ENCODE peak calls at places on chromosomes 7 and 10, in four cellular contexts. N, U, V and J are unnamed samples.

GRCh38 chr7:140260338-140260737 is 83.6 kb upstream of the KDM7A start:
- DNase-seq in N (no peak), U (no peak), V (no peak), J (no peak)

GRCh38 chr10:43888551-43888950 is 239.9 kb upstream of the ZNF32 start:
- DNase-seq in N (no peak), U (no peak), V (no peak), J (no peak)

GRCh38 chr7:29113384-29114102 is 32.8 kb downstream of the CPVL start:
- DNase-seq in N (no peak), U (peak; percentile 39), V (no peak), J (no peak)

GRCh38 chr7:151517601-151518104 is 2.0 kb downstream of the RHEB start:
- DNase-seq in N (no peak), U (no peak), V (no peak), J (no peak)

GRCh38 chr7:4633012-4633411 is 49.1 kb upstream of the FOXK1 start:
- DNase-seq in N (peak; percentile 12), U (no peak), V (no peak), J (no peak)

GRCh38 chr7:8197994-8198698 is 63.8 kb downstream of the ICA1 start:
- DNase-seq in N (no peak), U (no peak), V (no peak), J (no peak)

GRCh38 chr10:47031251-47031952 is 120.2 kb downstream of the PTPN20 start:
- DNase-seq in N (no peak), U (no peak), V (no peak), J (no peak)

GRCh38 chr7:1169409-1170368 is 9.7 kb upstream of the ZFAND2A start:
- DNase-seq in N (peak; percentile 86), U (peak; percentile 47), V (peak; percentile 84), J (peak; percentile 46)

DNA sequence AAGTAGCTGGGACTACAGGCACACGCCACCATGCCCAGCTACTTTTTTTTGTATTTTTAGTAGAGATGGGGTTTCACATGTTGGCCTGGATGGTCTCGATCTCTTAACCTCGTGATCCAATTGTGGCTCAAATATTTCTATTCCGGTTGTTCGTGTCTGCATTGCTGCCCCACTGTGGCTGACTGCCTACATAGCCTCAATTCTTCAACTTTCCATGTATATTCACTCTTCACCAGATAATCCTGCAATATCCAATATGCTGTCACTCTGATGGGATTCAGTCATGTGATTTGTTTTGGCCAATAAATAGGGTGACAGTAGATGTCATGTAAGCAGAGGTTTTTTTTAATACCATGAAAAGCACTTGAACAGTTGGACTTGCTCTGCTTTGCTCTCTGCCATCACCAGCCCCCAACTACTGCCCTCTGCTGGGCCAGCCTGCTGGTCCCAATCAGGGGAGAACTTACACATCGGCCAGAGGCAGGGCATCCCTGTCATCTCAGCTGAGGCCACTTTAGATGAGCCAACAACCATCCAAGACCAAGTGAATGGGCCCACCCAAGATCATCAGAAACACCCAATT is 56.7 kb downstream of the NSUN6 start:
- DNase-seq in N (peak; percentile 16), U (peak; percentile 23), V (no peak), J (no peak)
- TF ChIP-seq CTCF in N (no peak), U (peak; percentile 35), V (no peak), J (peak; percentile 41)

GRCh38 chr7:134943785-134944400 is 42.4 kb upstream of the AGBL3 start:
- DNase-seq in N (no peak), U (peak; percentile 8), V (no peak), J (no peak)
- TF ChIP-seq CTCF in N (no peak), U (peak; percentile 27), V (no peak), J (peak; percentile 56)

GRCh38 chr10:129968937-129969527 is 5.0 kb upstream of the EBF3 start:
- DNase-seq in N (peak; percentile 13), U (peak; percentile 85), V (no peak), J (peak; percentile 84)
- TF ChIP-seq CTCF in N (no peak), U (peak; percentile 90), V (no peak), J (peak; percentile 80)

DNA sequence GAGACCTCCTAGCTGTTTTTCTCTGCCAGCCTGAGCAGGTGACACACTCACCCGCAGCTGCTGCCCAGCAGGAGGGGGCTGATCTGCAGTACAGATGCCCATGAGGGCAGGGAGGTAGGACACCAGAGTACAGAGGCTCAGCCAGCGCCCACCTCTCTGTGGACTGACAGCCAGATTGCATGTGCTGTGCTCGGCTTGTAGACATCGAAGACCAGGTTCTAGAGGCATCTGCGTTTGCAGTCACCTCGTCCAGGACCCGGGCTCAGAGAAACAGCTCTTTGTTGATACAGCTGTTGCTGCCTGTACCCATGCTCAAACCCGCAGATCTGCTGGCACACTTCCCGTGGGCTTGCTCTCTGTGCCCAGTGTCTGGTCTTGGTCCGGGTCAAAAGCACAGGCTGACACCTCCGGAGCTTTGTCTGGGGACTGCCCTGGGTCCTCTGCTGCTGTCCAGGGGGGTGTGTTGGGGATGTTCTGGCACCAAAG is 224.7 kb downstream of the GLRX3 start:
- DNase-seq in N (no peak), U (no peak), V (peak; percentile 16), J (no peak)
- TF ChIP-seq CTCF in N (no peak), U (no peak), V (no peak), J (no peak)

DNA sequence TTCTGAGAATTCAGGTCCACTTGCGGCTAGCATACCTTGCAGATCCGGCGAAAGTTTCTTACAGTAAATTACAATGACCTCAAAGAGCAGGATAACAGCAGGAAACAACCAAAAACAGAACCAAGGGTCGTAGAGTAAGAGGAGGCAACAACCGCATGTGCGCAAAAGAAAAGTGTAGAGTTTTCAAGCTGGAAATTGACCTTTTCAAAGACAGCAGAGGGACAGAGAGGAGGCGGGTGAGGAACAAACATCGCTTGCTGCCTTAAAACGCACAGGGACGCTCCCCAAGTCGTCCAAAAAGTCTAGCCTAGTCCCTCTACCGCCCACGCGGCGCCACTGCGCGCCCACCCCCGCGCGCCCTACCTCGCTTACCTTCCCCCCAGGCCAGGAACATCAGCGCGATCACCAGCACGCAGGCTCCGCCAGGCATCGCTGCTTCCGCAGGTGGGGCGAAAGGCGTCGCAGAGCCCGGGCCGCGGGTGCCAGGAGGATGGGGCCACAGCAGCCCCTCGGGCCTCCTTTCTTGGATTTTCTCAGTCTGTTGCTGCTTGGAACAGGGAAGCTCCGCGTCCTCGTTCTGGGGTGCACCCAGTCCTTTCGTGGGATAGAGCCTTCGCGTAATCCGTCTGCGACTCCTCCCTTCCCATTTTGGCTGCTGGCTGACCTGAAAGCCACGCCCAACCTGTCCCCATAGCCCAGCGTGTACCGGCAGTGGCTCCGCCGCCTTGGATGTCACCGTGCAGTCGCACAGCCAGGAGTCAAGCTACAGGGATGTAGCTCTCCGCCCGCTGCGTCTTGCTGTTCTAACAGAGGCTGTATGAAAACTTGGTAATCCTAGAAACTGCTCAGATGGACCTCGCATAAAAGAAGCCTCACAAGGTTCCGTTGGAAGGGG is at the start of gene VWDE:
- DNase-seq in N (peak; percentile 2), U (peak; percentile 90), V (peak; percentile 44), J (no peak)
- TF ChIP-seq CTCF in N (no peak), U (no peak), V (no peak), J (peak; percentile 37)